ENCODE peak calls at places on chromosome 1, in five cellular contexts. One of them, this sample, is unnamed.
A peak's percentile ranks its signal among the peaks of the same experiment; 100 is the strongest.

GRCh38 chr1:20216574-20216973 is 30.3 kb upstream of the PLA2G2C start:
- DNase-seq in breast epithelium: no peak
- DNase-seq in T47D: no peak
- DNase-seq in omental fat pad: no peak
- DNase-seq in cerebellum: no peak
- DNase-seq in this sample: no peak

GRCh38 chr1:116465845-116466685 is 93.0 kb downstream of the ATP1A1 start:
- DNase-seq in breast epithelium: no peak
- DNase-seq in T47D: no peak
- DNase-seq in cerebellum: no peak
- DNase-seq in omental fat pad: no peak
- DNase-seq in this sample: no peak

GRCh38 chr1:64956241-64956640 is 10.1 kb downstream of the JAK1 start:
- DNase-seq in breast epithelium: no peak
- DNase-seq in T47D: no peak
- DNase-seq in omental fat pad: no peak
- DNase-seq in cerebellum: no peak
- DNase-seq in this sample: no peak

GRCh38 chr1:157915859-157916258 is 74.3 kb upstream of the CD5L start:
- DNase-seq in cerebellum: no peak
- DNase-seq in breast epithelium: no peak
- DNase-seq in omental fat pad: no peak
- DNase-seq in T47D: no peak
- DNase-seq in this sample: no peak

GRCh38 chr1:226575436-226576390 is 27.1 kb downstream of the STUM start:
- DNase-seq in breast epithelium: no peak
- DNase-seq in T47D: no peak
- DNase-seq in cerebellum: no peak
- DNase-seq in omental fat pad: no peak
- DNase-seq in this sample: no peak

GRCh38 chr1:202871367-202871766 is 17.6 kb downstream of the RABIF start:
- DNase-seq in T47D: no peak
- DNase-seq in omental fat pad: no peak
- DNase-seq in cerebellum: no peak
- DNase-seq in breast epithelium: no peak
- DNase-seq in this sample: no peak

GRCh38 chr1:20375563-20375962 is 84.9 kb downstream of the VWA5B1 start:
- DNase-seq in T47D: no peak
- DNase-seq in cerebellum: no peak
- DNase-seq in omental fat pad: no peak
- DNase-seq in breast epithelium: no peak
- DNase-seq in this sample: no peak

GRCh38 chr1:52008074-52008809 is 17.7 kb upstream of the RAB3B start:
- DNase-seq in breast epithelium: no peak
- DNase-seq in T47D: no peak
- DNase-seq in cerebellum: no peak
- DNase-seq in omental fat pad: no peak
- DNase-seq in this sample: no peak

GRCh38 chr1:118739421-118739930 is 248.7 kb downstream of the TBX15 start:
- DNase-seq in T47D: no peak
- DNase-seq in cerebellum: no peak
- DNase-seq in breast epithelium: no peak
- DNase-seq in omental fat pad: no peak
- DNase-seq in this sample: no peak

GRCh38 chr1:183633676-183634343 is 1.8 kb downstream of the ARPC5 start:
- DNase-seq in breast epithelium: no peak
- DNase-seq in cerebellum: peak; percentile 47
- DNase-seq in T47D: peak; percentile 10
- DNase-seq in omental fat pad: no peak
- DNase-seq in this sample: peak; percentile 77

GRCh38 chr1:106944721-106945120 is 111.8 kb upstream of the PRMT6 start:
- DNase-seq in T47D: no peak
- DNase-seq in cerebellum: no peak
- DNase-seq in omental fat pad: no peak
- DNase-seq in breast epithelium: no peak
- DNase-seq in this sample: no peak

GRCh38 chr1:1061682-1062363 is 12.3 kb downstream of the RNF223 start:
- DNase-seq in cerebellum: no peak
- DNase-seq in omental fat pad: no peak
- DNase-seq in T47D: no peak
- DNase-seq in breast epithelium: no peak
- DNase-seq in this sample: no peak

GRCh38 chr1:208134491-208134890 is 109.7 kb downstream of the PLXNA2 start:
- DNase-seq in T47D: no peak
- DNase-seq in breast epithelium: no peak
- DNase-seq in omental fat pad: no peak
- DNase-seq in cerebellum: peak; percentile 44
- DNase-seq in this sample: no peak

GRCh38 chr1:202860744-202861419 is 28.1 kb downstream of the RABIF start:
- DNase-seq in cerebellum: peak; percentile 39
- DNase-seq in omental fat pad: no peak
- DNase-seq in T47D: peak; percentile 83
- DNase-seq in breast epithelium: peak; percentile 74
- DNase-seq in this sample: no peak

GRCh38 chr1:25819496-25820246 is at the start of gene MTFR1L:
- DNase-seq in breast epithelium: peak; percentile 91
- DNase-seq in cerebellum: peak; percentile 95
- DNase-seq in T47D: peak; percentile 89
- DNase-seq in omental fat pad: no peak
- DNase-seq in this sample: no peak

GRCh38 chr1:44949286-44949685 is 37.1 kb downstream of the EIF2B3 start:
- DNase-seq in T47D: no peak
- DNase-seq in breast epithelium: no peak
- DNase-seq in cerebellum: no peak
- DNase-seq in omental fat pad: no peak
- DNase-seq in this sample: no peak

GRCh38 chr1:39354572-39354971 is 136.9 kb upstream of the BMP8A start:
- DNase-seq in cerebellum: no peak
- DNase-seq in T47D: no peak
- DNase-seq in omental fat pad: no peak
- DNase-seq in breast epithelium: no peak
- DNase-seq in this sample: no peak

GRCh38 chr1:59686170-59686569 is 128.6 kb upstream of the HOOK1 start:
- DNase-seq in T47D: no peak
- DNase-seq in omental fat pad: no peak
- DNase-seq in breast epithelium: no peak
- DNase-seq in cerebellum: no peak
- DNase-seq in this sample: no peak

GRCh38 chr1:219518168-219518905 is 94.6 kb downstream of the ZC3H11B start:
- DNase-seq in breast epithelium: no peak
- DNase-seq in T47D: no peak
- DNase-seq in omental fat pad: no peak
- DNase-seq in cerebellum: no peak
- DNase-seq in this sample: peak; percentile 64